ENCODE peak calls at places on chromosome 1, in six cellular contexts. H is cardiac muscle cell; G is effector memory CD4-positive, alpha-beta T cell; B is NCI-H2107; C is NCI-H1092 treated with DMSO at 0.1 percent for 48 hours; E is stimulated activated CD8-positive, alpha-beta memory T cell treated with anti-CD3 and anti-CD28 coated beads, Interleukin-12 subunit alpha, Interleukin-12 subunit beta, amount 100 ng/mL, for 4 hours. V is an unnamed sample.

GRCh38 chr1:50853325-50853724 is 106.7 kb downstream of the FAF1 start:
- DNase-seq in B (no peak), E (no peak), C (no peak), H (no peak), G (no peak), V (no peak)

GRCh38 chr1:244444854-244445253 is 6.9 kb downstream of the ADSS2 start:
- DNase-seq in G (no peak), E (no peak), H (no peak), B (peak), C (no peak), V (no peak)

GRCh38 chr1:112542206-112542973 is 33.6 kb downstream of the WNT2B start:
- DNase-seq in G (no peak), H (no peak), E (no peak), B (no peak), C (no peak), V (no peak)

GRCh38 chr1:34928865-34929496 is 469 bp downstream of the DLGAP3 start:
- DNase-seq in E (no peak), C (peak), G (no peak), H (peak), B (no peak), V (no peak)

GRCh38 chr1:235557495-235557894 is 53.2 kb upstream of the B3GALNT2 start:
- DNase-seq in E (no peak), C (no peak), G (no peak), H (no peak), B (no peak), V (no peak)

GRCh38 chr1:168582690-168583325 is 6.4 kb downstream of the XCL1 start:
- DNase-seq in H (no peak), C (no peak), B (no peak), E (no peak), G (no peak), V (no peak)

GRCh38 chr1:79190074-79190473 is 183.5 kb upstream of the ADGRL4 start:
- DNase-seq in E (no peak), B (no peak), G (no peak), H (no peak), C (no peak), V (no peak)

GRCh38 chr1:150061632-150062101 is 5.9 kb upstream of the VPS45 start:
- DNase-seq in B (no peak), E (no peak), C (no peak), G (no peak), H (no peak), V (no peak)

GRCh38 chr1:165880993-165881392 is 53.6 kb downstream of the UCK2 start:
- DNase-seq in B (no peak), G (no peak), E (no peak), C (no peak), H (no peak), V (no peak)

GRCh38 chr1:1358433-1359201 is at the start of gene MXRA8:
- DNase-seq in E (no peak), H (peak), G (no peak), B (no peak), C (no peak), V (no peak)

GRCh38 chr1:151829352-151830046 is 2.1 kb downstream of the RORC start:
- DNase-seq in B (no peak), G (no peak), H (no peak), C (no peak), E (no peak), V (no peak)

GRCh38 chr1:32706491-32706890 is 3.9 kb upstream of the SYNC start:
- DNase-seq in B (no peak), E (no peak), C (no peak), G (no peak), H (no peak), V (no peak)

GRCh38 chr1:69103705-69104385 is 463.9 kb upstream of the LRRC7 start:
- DNase-seq in E (no peak), H (no peak), G (no peak), C (no peak), B (no peak), V (no peak)

GRCh38 chr1:201599548-201599947 is 60.6 kb downstream of the NAV1 start:
- DNase-seq in C (no peak), G (no peak), B (no peak), E (no peak), H (no peak), V (no peak)

GRCh38 chr1:29243863-29244185 is 7.5 kb downstream of the PTPRU start:
- DNase-seq in E (no peak), H (no peak), G (no peak), C (no peak), B (no peak), V (no peak)

GRCh38 chr1:34408011-34408410 is 231.3 kb downstream of the C1orf94 start:
- DNase-seq in E (no peak), B (no peak), G (no peak), C (no peak), H (no peak), V (no peak)

GRCh38 chr1:156119503-156120209 is 5.1 kb downstream of the LMNA start:
- DNase-seq in G (no peak), E (no peak), B (no peak), C (no peak), H (no peak), V (no peak)

GRCh38 chr1:10696977-10697376 is 99.5 kb downstream of the CASZ1 start:
- DNase-seq in C (no peak), B (no peak), H (no peak), G (no peak), E (no peak), V (no peak)

GRCh38 chr1:66253330-66253921 is 280.5 kb upstream of the SGIP1 start:
- DNase-seq in C (peak), H (peak), G (no peak), E (no peak), B (peak), V (peak)

GRCh38 chr1:245715291-245715701 is 560.5 kb downstream of the KIF26B start:
- DNase-seq in E (no peak), H (no peak), B (no peak), G (no peak), C (no peak), V (no peak)

GRCh38 chr1:6185635-6186382 is 5.7 kb upstream of the CHD5 start:
- DNase-seq in C (no peak), H (peak), E (no peak), G (no peak), B (no peak), V (no peak)

GRCh38 chr1:89001510-89001909 is 9.1 kb upstream of the KYAT3 start:
- DNase-seq in G (no peak), B (no peak), C (no peak), E (no peak), H (no peak), V (no peak)

GRCh38 chr1:189036628-189037027 is 1441.0 kb downstream of the BRINP3 start:
- DNase-seq in C (no peak), E (no peak), H (no peak), G (no peak), B (no peak), V (no peak)

GRCh38 chr1:96703186-96703585 is 18.4 kb upstream of the PTBP2 start:
- DNase-seq in H (no peak), E (no peak), C (no peak), G (no peak), B (no peak), V (no peak)

GRCh38 chr1:214446772-214447556 is 104.4 kb downstream of the PTPN14 start:
- DNase-seq in G (no peak), C (no peak), H (no peak), B (no peak), E (no peak), V (no peak)

GRCh38 chr1:2382621-2383361 is 8.6 kb downstream of the MORN1 start:
- DNase-seq in H (peak), E (no peak), B (no peak), C (no peak), G (no peak), V (peak)

GRCh38 chr1:35452086-35452485 is 105.1 kb downstream of the KIAA0319L start:
- DNase-seq in C (no peak), E (no peak), H (peak), B (no peak), G (no peak), V (no peak)

GRCh38 chr1:246187834-246188372 is 319.2 kb downstream of the SMYD3 start:
- DNase-seq in C (no peak), E (no peak), B (no peak), H (no peak), G (no peak), V (no peak)

GRCh38 chr1:214862421-214862820 is 220.1 kb upstream of the KCNK2 start:
- DNase-seq in C (no peak), G (no peak), B (no peak), H (no peak), E (no peak), V (no peak)

GRCh38 chr1:76269175-76269574 is 194.6 kb downstream of the ST6GALNAC3 start:
- DNase-seq in G (no peak), H (no peak), B (no peak), E (no peak), C (no peak), V (no peak)

GRCh38 chr1:241063281-241063680 is 293.7 kb downstream of the RGS7 start:
- DNase-seq in C (peak), B (peak), G (no peak), H (no peak), E (no peak), V (peak)

GRCh38 chr1:225651872-225652725 is 824 bp downstream of the ENAH start:
- DNase-seq in H (peak), E (no peak), B (no peak), C (peak), G (no peak), V (peak)

GRCh38 chr1:113630340-113631327 is 128.7 kb downstream of the PHTF1 start:
- DNase-seq in G (no peak), C (no peak), B (no peak), E (no peak), H (no peak), V (no peak)

GRCh38 chr1:18830596-18830995 is 28.9 kb downstream of the TAS1R2 start:
- DNase-seq in G (no peak), H (no peak), E (no peak), C (no peak), B (no peak), V (no peak)

GRCh38 chr1:164296172-164296571 is 262.8 kb upstream of the PBX1 start:
- DNase-seq in E (no peak), B (no peak), H (peak), G (no peak), C (no peak), V (peak)

GRCh38 chr1:227870375-227870774 is 54.9 kb downstream of the PRSS38 start:
- DNase-seq in C (no peak), G (no peak), E (no peak), B (no peak), H (no peak), V (no peak)

V was measured in cerebellar cortex.